ENCODE peak calls at places on chromosomes 3 and 15, in nine cellular contexts. P, W, F, K, D, R, B, M and Z are unnamed samples.

GRCh38 chr3:61093364-61093763 is 157.9 kb downstream of the FHIT start:
- DNase-seq in P (no peak), W (peak), F (no peak), K (no peak), D (no peak), R (no peak), B (no peak), M (no peak), Z (no peak)

GRCh38 chr3:94294806-94295205 is 231.9 kb downstream of the NSUN3 start:
- DNase-seq in P (no peak), W (no peak), F (no peak), K (no peak), D (no peak), R (no peak), B (no peak), M (no peak), Z (no peak)

GRCh38 chr3:13998831-13999230 is 119.0 kb upstream of the WNT7A start:
- DNase-seq in P (no peak), W (no peak), F (no peak), K (no peak), D (no peak), R (no peak), B (no peak), M (no peak), Z (no peak)

GRCh38 chr15:63107895-63108546 is 13.6 kb upstream of the LACTB start:
- DNase-seq in P (peak), W (peak), F (no peak), K (no peak), D (peak), R (no peak), B (no peak), M (peak), Z (peak)

GRCh38 chr15:62125763-62126162 is 39.3 kb downstream of the C2CD4B start:
- DNase-seq in P (no peak), W (peak), F (no peak), K (no peak), D (no peak), R (no peak), B (peak), M (no peak), Z (no peak)

GRCh38 chr3:63429905-63430304 is 151.8 kb downstream of the SYNPR start:
- DNase-seq in P (no peak), W (peak), F (no peak), K (no peak), D (no peak), R (no peak), B (no peak), M (no peak), Z (no peak)

GRCh38 chr3:42653560-42654330 is at the start of gene ZBTB47:
- DNase-seq in P (no peak), W (no peak), F (no peak), K (peak), D (peak), R (no peak), B (peak), M (no peak), Z (peak)

GRCh38 chr3:29972594-29972993 is 633.8 kb upstream of the TGFBR2 start:
- DNase-seq in P (no peak), W (no peak), F (no peak), K (no peak), D (no peak), R (no peak), B (no peak), M (no peak), Z (no peak)

GRCh38 chr15:100711479-100712130 is 109.2 kb downstream of the ASB7 start:
- DNase-seq in P (no peak), W (no peak), F (no peak), K (no peak), D (no peak), R (no peak), B (no peak), M (no peak), Z (no peak)

GRCh38 chr3:152193673-152194267 is 75.0 kb upstream of the MBNL1 start:
- DNase-seq in P (no peak), W (no peak), F (no peak), K (peak), D (no peak), R (no peak), B (no peak), M (no peak), Z (no peak)

GRCh38 chr3:166123576-166123975 is 286.4 kb upstream of the BCHE start:
- DNase-seq in P (no peak), W (peak), F (no peak), K (no peak), D (no peak), R (no peak), B (peak), M (no peak), Z (peak)

GRCh38 chr15:38389924-38390542 is 63.9 kb upstream of the FAM98B start:
- DNase-seq in P (peak), W (peak), F (no peak), K (peak), D (peak), R (no peak), B (peak), M (no peak), Z (peak)

GRCh38 chr3:187748050-187748481 is 2.8 kb upstream of the BCL6 start:
- DNase-seq in P (peak), W (peak), F (peak), K (peak), D (peak), R (peak), B (peak), M (no peak), Z (peak)

GRCh38 chr3:110965976-110966375 is 105.6 kb upstream of the NECTIN3 start:
- DNase-seq in P (no peak), W (no peak), F (no peak), K (no peak), D (no peak), R (no peak), B (no peak), M (no peak), Z (no peak)

GRCh38 chr3:64067510-64068346 is 44.4 kb upstream of the PSMD6 start:
- DNase-seq in P (no peak), W (no peak), F (no peak), K (no peak), D (peak), R (no peak), B (no peak), M (no peak), Z (no peak)

GRCh38 chr3:102141096-102141912 is 292.0 kb downstream of the NFKBIZ start:
- DNase-seq in P (no peak), W (no peak), F (no peak), K (no peak), D (no peak), R (no peak), B (no peak), M (no peak), Z (no peak)

GRCh38 chr15:50953302-50953701 is 44.8 kb downstream of the AP4E1 start:
- DNase-seq in P (no peak), W (peak), F (no peak), K (no peak), D (no peak), R (no peak), B (peak), M (no peak), Z (no peak)